ENCODE peak calls at places on chromosomes 1 and 21, in seven cellular contexts. H is naive thymus-derived CD4-positive, alpha-beta T cell; R is body of pancreas; A is left lung; M is psoas muscle; V is upper lobe of right lung; B is SK-N-SH. X is an unnamed sample.

GRCh38 chr1:5729636-5730145 is 262.5 kb downstream of the NPHP4 start:
- DNase-seq in H (no peak), R (no peak), A (peak; percentile 4), M (peak; percentile 8), V (peak; percentile 18), B (no peak), X (no peak)

GRCh38 chr1:24085546-24085945 is 26.4 kb downstream of the MYOM3 start:
- DNase-seq in H (no peak), R (no peak), A (no peak), M (no peak), V (no peak), B (no peak), X (no peak)

GRCh38 chr1:151993084-151993733 is 450 bp downstream of the S100A10 start:
- DNase-seq in H (peak; percentile 25), R (peak; percentile 25), A (no peak), M (peak; percentile 65), V (peak; percentile 83), B (no peak), X (peak; percentile 81)

GRCh38 chr1:173925306-173926242 is 8.4 kb upstream of the SERPINC1 start:
- DNase-seq in H (no peak), R (peak; percentile 46), A (no peak), M (no peak), V (no peak), B (no peak), X (no peak)

GRCh38 chr1:46021046-46021822 is 111.2 kb downstream of the PIK3R3 start:
- DNase-seq in H (no peak), R (no peak), A (no peak), M (no peak), V (peak; percentile 9), B (no peak), X (no peak)

GRCh38 chr1:53485478-53486394 is 26.5 kb downstream of the DMRTB1 start:
- DNase-seq in H (peak; percentile 51), R (peak; percentile 76), A (peak; percentile 66), M (peak; percentile 86), V (peak; percentile 88), B (peak; percentile 92), X (peak; percentile 92)

GRCh38 chr1:94646151-94646643 is 104.6 kb upstream of the F3 start:
- DNase-seq in H (no peak), R (no peak), A (no peak), M (no peak), V (no peak), B (no peak), X (no peak)

GRCh38 chr1:199733125-199733524 is 294.4 kb upstream of the NR5A2 start:
- DNase-seq in H (no peak), R (no peak), A (no peak), M (no peak), V (no peak), B (no peak), X (no peak)

GRCh38 chr1:20640183-20640597 is 6.9 kb downstream of the PINK1 start:
- DNase-seq in H (no peak), R (peak; percentile 54), A (no peak), M (no peak), V (no peak), B (peak; percentile 79), X (no peak)

GRCh38 chr1:51898090-51898734 is 19.7 kb upstream of the NRDC start:
- DNase-seq in H (no peak), R (no peak), A (no peak), M (no peak), V (no peak), B (no peak), X (no peak)

GRCh38 chr1:235342471-235342870 is 14.1 kb downstream of the GGPS1 start:
- DNase-seq in H (no peak), R (no peak), A (no peak), M (no peak), V (no peak), B (no peak), X (no peak)

GRCh38 chr1:100213141-100213540 is 35.1 kb upstream of the LRRC39 start:
- DNase-seq in H (no peak), R (no peak), A (no peak), M (no peak), V (no peak), B (no peak), X (peak; percentile 41)

GRCh38 chr1:40318476-40318875 is 1.4 kb upstream of the COL9A2 start:
- DNase-seq in H (no peak), R (no peak), A (no peak), M (no peak), V (no peak), B (no peak), X (no peak)

GRCh38 chr1:178529364-178530036 is 16.6 kb downstream of the TEX35 start:
- DNase-seq in H (no peak), R (no peak), A (no peak), M (no peak), V (no peak), B (no peak), X (no peak)

GRCh38 chr1:206808615-206809014 is 36.3 kb upstream of the IL10 start:
- DNase-seq in H (no peak), R (no peak), A (no peak), M (no peak), V (no peak), B (no peak), X (no peak)

GRCh38 chr1:14190508-14190907 is 408.0 kb upstream of the KAZN start:
- DNase-seq in H (no peak), R (no peak), A (no peak), M (no peak), V (no peak), B (no peak), X (no peak)

GRCh38 chr1:232038704-232039103 is 412.1 kb downstream of the DISC1 start:
- DNase-seq in H (no peak), R (no peak), A (no peak), M (no peak), V (no peak), B (no peak), X (no peak)

GRCh38 chr1:35264861-35265260 is 3.6 kb upstream of the ZMYM4 start:
- DNase-seq in H (no peak), R (peak; percentile 43), A (no peak), M (no peak), V (no peak), B (no peak), X (no peak)

GRCh38 chr1:193079187-193079586 is 19.8 kb downstream of the RO60 start:
- DNase-seq in H (no peak), R (no peak), A (no peak), M (no peak), V (no peak), B (no peak), X (no peak)

GRCh38 chr1:92343061-92343460 is 44.2 kb downstream of the RPAP2 start:
- DNase-seq in H (no peak), R (no peak), A (no peak), M (no peak), V (no peak), B (no peak), X (no peak)

GRCh38 chr1:245682638-245683376 is 528.0 kb downstream of the KIF26B start:
- DNase-seq in H (no peak), R (no peak), A (no peak), M (no peak), V (no peak), B (peak; percentile 89), X (no peak)

GRCh38 chr1:34266127-34266951 is 89.6 kb downstream of the C1orf94 start:
- DNase-seq in H (no peak), R (no peak), A (no peak), M (no peak), V (no peak), B (peak; percentile 11), X (no peak)

GRCh38 chr1:25904942-25905679 is 1.1 kb downstream of the STMN1 start:
- DNase-seq in H (peak; percentile 76), R (peak; percentile 91), A (peak; percentile 95), M (peak; percentile 95), V (peak; percentile 96), B (peak; percentile 94), X (peak; percentile 98)

DNA sequence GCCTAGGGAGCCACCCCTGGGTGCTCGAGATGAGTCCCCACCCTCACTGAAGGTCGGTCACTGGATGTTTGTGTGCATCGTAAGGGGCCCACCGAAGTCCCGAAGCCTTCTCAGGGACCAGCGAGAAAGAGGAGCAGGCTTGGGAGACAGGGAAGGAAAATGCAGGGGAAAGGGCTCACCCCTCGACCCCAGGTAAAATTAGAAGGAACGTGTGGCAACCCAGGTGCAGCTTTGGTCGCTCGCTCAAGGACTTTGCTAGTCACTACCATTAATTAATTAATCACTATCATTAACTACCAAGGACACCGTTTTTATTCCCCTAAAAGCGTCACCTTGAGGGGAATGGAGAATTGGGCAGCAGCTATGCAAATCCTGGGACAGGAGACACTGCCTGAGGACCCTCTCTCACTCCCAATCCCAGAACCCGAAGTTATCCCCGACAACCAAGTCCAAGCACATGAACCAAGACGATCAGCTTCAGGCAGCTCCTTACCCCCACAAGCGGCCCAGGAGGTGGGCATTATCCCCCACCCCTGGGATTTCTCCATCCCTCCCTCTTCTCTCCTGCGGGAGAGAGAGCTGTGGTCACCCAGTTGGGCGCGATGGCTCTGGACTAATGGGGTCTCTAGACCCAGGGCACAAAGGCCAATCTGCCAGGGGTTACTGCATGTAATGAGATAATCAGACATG is 4.2 kb upstream of the SIM2 start:
- DNase-seq in H (no peak), R (no peak), A (no peak), M (no peak), V (no peak), B (peak; percentile 33), X (no peak)
- H3K4me3 ChIP-seq in H (no peak overlapping the region), R (no peak overlapping the region), A (no peak overlapping the region), M (no peak overlapping the region), V (no peak overlapping the region), B (no peak overlapping the region), X (no peak overlapping the region)

GRCh38 chr1:86423473-86423872 is 498 bp upstream of the CLCA2 start:
- DNase-seq in H (no peak), R (no peak), A (no peak), M (no peak), V (no peak), B (no peak), X (peak; percentile 33)
- H3K27ac ChIP-seq in H (no peak overlapping the region), R (no peak overlapping the region), A (no peak overlapping the region), M (no peak overlapping the region), V (no peak overlapping the region), B (no peak overlapping the region), X (no peak overlapping the region)

GRCh38 chr1:27382950-27383627 is at the start of gene CD164L2:
- DNase-seq in H (no peak), R (peak; percentile 85), A (peak; percentile 77), M (no peak), V (peak; percentile 90), B (peak; percentile 70), X (no peak)
- H3K4me3 ChIP-seq in H (no peak within 1 kb of the TSS), R (no peak within 1 kb of the TSS), A (peak within 1 kb of the TSS; percentile 24), M (no peak within 1 kb of the TSS), V (peak within 1 kb of the TSS; percentile 19), B (no peak within 1 kb of the TSS), X (no peak within 1 kb of the TSS)

GRCh38 chr21:21101911-21102310 is 103.7 kb downstream of the NCAM2 start:
- DNase-seq in H (no peak), R (no peak), A (no peak), M (no peak), V (no peak), B (peak; percentile 15), X (no peak)

GRCh38 chr21:21102874-21103273 is 104.7 kb downstream of the NCAM2 start:
- DNase-seq in H (no peak), R (no peak), A (no peak), M (no peak), V (no peak), B (no peak), X (no peak)

DNA sequence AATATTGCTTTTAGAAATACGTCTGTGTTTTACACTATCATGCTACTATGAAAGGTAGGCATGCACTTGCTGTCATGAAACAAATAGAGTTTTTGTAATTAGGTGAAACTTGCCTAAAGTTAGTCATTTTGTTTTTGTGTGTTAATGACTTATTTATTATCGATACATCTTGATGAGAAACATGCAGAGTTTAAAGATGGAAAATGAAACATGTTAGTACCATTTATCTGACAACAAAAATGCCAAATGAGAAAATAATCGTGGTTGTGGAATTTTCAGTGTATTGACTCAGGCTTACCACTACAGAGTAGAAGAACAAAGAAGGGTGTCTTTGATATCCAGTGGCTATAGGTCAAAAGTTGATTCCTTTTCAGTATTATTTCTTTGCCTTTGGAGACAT is 105.5 kb downstream of the NCAM2 start:
- DNase-seq in H (no peak), R (no peak), A (no peak), M (no peak), V (no peak), B (no peak), X (no peak)
- H3K27ac ChIP-seq in H (no peak overlapping the region), R (no peak overlapping the region), A (no peak overlapping the region), M (no peak overlapping the region), V (no peak overlapping the region), B (no peak overlapping the region), X (no peak overlapping the region)

X was measured in right cardiac atrium.